ENCODE peak calls at places on chromosomes 11 and 22, in four cellular contexts. Q, W, X and P are unnamed samples.

GRCh38 chr11:103898065-103898464 is 138.4 kb upstream of the DDI1 start:
- DNase-seq in W (no peak), Q (no peak), X (no peak), P (no peak)

GRCh38 chr22:28674121-28674563 is 5.5 kb downstream of the TTC28 start:
- DNase-seq in Q (no peak), W (no peak), X (peak; percentile 74), P (no peak)

GRCh38 chr11:92211576-92212167 is 12.9 kb upstream of the FAT3 start:
- DNase-seq in W (peak; percentile 52), Q (no peak), X (peak; percentile 33), P (peak; percentile 79)

GRCh38 chr22:23376256-23376655 is 195.9 kb downstream of the BCR start:
- DNase-seq in W (peak; percentile 64), X (peak; percentile 6), Q (peak; percentile 55), P (no peak)

GRCh38 chr11:4727171-4727570 is 22.6 kb downstream of the MMP26 start:
- DNase-seq in Q (no peak), W (no peak), X (no peak), P (no peak)

GRCh38 chr11:61627831-61628753 is 47.2 kb upstream of the SYT7 start:
- DNase-seq in W (peak; percentile 87), X (peak; percentile 82), Q (peak; percentile 72), P (peak; percentile 86)

GRCh38 chr11:95680169-95680929 is 109.2 kb downstream of the FAM76B start:
- DNase-seq in Q (no peak), X (peak; percentile 86), W (no peak), P (no peak)

GRCh38 chr11:110908401-110909106 is 196.3 kb upstream of the ARHGAP20 start:
- DNase-seq in X (peak; percentile 69), Q (no peak), W (no peak), P (no peak)

GRCh38 chr11:27857588-27857987 is 157.3 kb upstream of the BDNF start:
- DNase-seq in X (no peak), W (no peak), Q (no peak), P (no peak)

GRCh38 chr22:25331050-25331449 is 111.6 kb downstream of the CRYBB2 start:
- DNase-seq in W (no peak), X (no peak), Q (no peak), P (no peak)

GRCh38 chr11:33412231-33412630 is 155.1 kb downstream of the HIPK3 start:
- DNase-seq in Q (no peak), X (no peak), W (no peak), P (no peak)

GRCh38 chr11:128463975-128464374 is 123.4 kb downstream of the ETS1 start:
- DNase-seq in W (no peak), Q (no peak), X (no peak), P (no peak)

GRCh38 chr22:27588273-27588672 is 213.3 kb downstream of the MN1 start:
- DNase-seq in Q (no peak), W (no peak), X (no peak), P (no peak)

GRCh38 chr11:67345949-67346819 is 7.2 kb downstream of the POLD4 start:
- DNase-seq in W (no peak), X (peak; percentile 71), Q (peak; percentile 66), P (peak; percentile 44)

GRCh38 chr11:78801161-78801884 is 226.7 kb upstream of the NARS2 start:
- DNase-seq in Q (peak; percentile 37), X (peak; percentile 91), W (no peak), P (no peak)

GRCh38 chr11:107740256-107740655 is 28.4 kb upstream of the SLN start:
- DNase-seq in W (no peak), X (no peak), Q (no peak), P (no peak)

GRCh38 chr11:31796523-31797226 is 14.4 kb downstream of the PAX6 start:
- DNase-seq in W (no peak), X (no peak), Q (no peak), P (peak; percentile 53)

GRCh38 chr22:27045103-27045940 is 387.9 kb downstream of the MIAT start:
- DNase-seq in Q (no peak), X (peak; percentile 45), W (no peak), P (no peak)

GRCh38 chr11:2664886-2665746 is 34.7 kb downstream of the KCNQ1OT1 start:
- DNase-seq in W (no peak), Q (no peak), X (no peak), P (no peak)

GRCh38 chr11:2775083-2775625 is 75.4 kb upstream of the KCNQ1OT1 start:
- DNase-seq in X (no peak), W (peak; percentile 5), Q (no peak), P (no peak)

GRCh38 chr22:46031066-46031465 is 54.1 kb upstream of the WNT7B start:
- DNase-seq in X (no peak), W (peak; percentile 6), Q (no peak), P (no peak)

GRCh38 chr22:24951942-24952836 is at the start of gene KIAA1671:
- DNase-seq in X (peak; percentile 81), W (peak; percentile 98), Q (peak; percentile 91), P (peak; percentile 99)

GRCh38 chr11:101030015-101030414 is 99.6 kb downstream of the PGR start:
- DNase-seq in W (no peak), Q (no peak), X (peak; percentile 4), P (no peak)

GRCh38 chr11:93073026-93073425 is 103.6 kb downstream of the MTNR1B start:
- DNase-seq in X (no peak), W (peak; percentile 23), Q (no peak), P (no peak)

GRCh38 chr11:120061036-120061760 is 76.7 kb downstream of the TRIM29 start:
- DNase-seq in W (no peak), X (peak; percentile 7), Q (no peak), P (peak; percentile 28)

GRCh38 chr11:14669958-14670357 is 26.4 kb downstream of the PDE3B start:
- DNase-seq in X (no peak), W (no peak), Q (no peak), P (no peak)

GRCh38 chr11:46210133-46210636 is 67.3 kb upstream of the CREB3L1 start:
- DNase-seq in Q (no peak), X (peak; percentile 89), W (no peak), P (no peak)

GRCh38 chr11:111978028-111978771 is 41.1 kb downstream of the DIXDC1 start:
- DNase-seq in Q (peak; percentile 37), W (peak; percentile 56), X (peak; percentile 81), P (peak; percentile 72)

GRCh38 chr11:68741536-68741935 is 9.8 kb downstream of the TESMIN start:
- DNase-seq in W (no peak), Q (no peak), X (no peak), P (no peak)

GRCh38 chr22:22486132-22486899 is 22.2 kb downstream of the ZNF280B start:
- DNase-seq in W (no peak), X (no peak), Q (no peak), P (no peak)

GRCh38 chr11:69704508-69705245 is 855 bp upstream of the FGF19 start:
- DNase-seq in W (peak; percentile 94), X (peak; percentile 28), Q (no peak), P (peak; percentile 95)

GRCh38 chr22:50603511-50604255 is 3.1 kb downstream of the MAPK8IP2 start:
- DNase-seq in Q (no peak), X (no peak), W (no peak), P (peak; percentile 39)

GRCh38 chr11:119676461-119677020 is 52.5 kb downstream of the NECTIN1 start:
- DNase-seq in X (peak; percentile 19), W (no peak), Q (no peak), P (no peak)

GRCh38 chr11:61707574-61707973 is 27.4 kb downstream of the DAGLA start:
- DNase-seq in X (no peak), W (no peak), Q (peak; percentile 88), P (no peak)

GRCh38 chr11:34837246-34837856 is 78.8 kb downstream of the APIP start:
- DNase-seq in Q (no peak), W (peak; percentile 22), X (no peak), P (no peak)

GRCh38 chr11:17894929-17895658 is 117.8 kb downstream of the SERGEF start:
- DNase-seq in X (peak; percentile 17), W (no peak), Q (no peak), P (no peak)

GRCh38 chr11:17892409-17892808 is 120.4 kb downstream of the SERGEF start:
- DNase-seq in Q (no peak), W (no peak), X (no peak), P (no peak)

GRCh38 chr11:17887779-17888178 is 125.1 kb downstream of the SERGEF start:
- DNase-seq in X (peak; percentile 15), W (peak; percentile 58), Q (no peak), P (peak; percentile 63)

DNA sequence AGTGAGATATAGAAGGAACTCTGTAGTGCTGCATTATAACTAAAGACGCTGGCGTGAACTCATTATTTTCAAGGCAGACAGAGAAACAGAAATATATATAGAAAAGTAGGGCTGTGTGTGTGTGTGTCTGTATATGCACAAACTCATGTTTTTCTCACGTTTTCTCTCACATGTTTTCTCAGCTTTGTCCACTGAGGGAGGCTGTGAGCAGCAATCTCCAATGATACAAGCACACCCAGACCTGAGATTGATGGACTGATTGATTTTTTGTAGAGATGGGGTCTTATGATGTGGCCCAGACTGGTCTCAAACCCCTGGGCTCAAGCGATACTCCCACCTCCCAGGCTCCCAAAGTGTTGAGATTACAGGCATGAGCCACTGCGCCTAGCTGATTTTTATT is 122.5 kb downstream of the SERGEF start:
- DNase-seq in X (no peak), W (no peak), Q (no peak), P (no peak)
- TF ChIP-seq CTCF in X (peak; percentile 6), W (no peak), Q (no peak), P (peak; percentile 23)

DNA sequence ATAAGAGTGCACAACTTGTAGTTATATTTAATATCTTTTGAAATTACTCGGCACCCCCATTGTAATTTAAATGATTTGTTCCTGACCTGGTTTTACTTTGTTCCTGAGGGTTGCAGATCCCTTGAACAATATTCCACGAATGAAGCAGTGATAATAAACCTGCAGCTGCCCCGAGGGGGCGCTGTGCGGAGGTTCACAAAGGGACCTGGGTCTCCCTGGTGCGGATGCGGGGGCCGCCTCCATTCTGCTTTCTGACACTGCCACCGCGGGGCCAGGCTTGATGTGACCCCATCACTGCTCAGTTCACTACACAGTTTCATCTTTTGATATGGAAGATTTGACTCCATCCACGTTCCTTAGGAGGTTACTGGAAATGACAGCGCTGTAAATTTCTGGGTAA is 62.9 kb upstream of the PRODH start:
- DNase-seq in W (peak; percentile 87), X (no peak), Q (no peak), P (peak; percentile 80)
- TF ChIP-seq CTCF in W (peak; percentile 86), X (peak; percentile 33), Q (no peak), P (peak; percentile 89)

GRCh38 chr22:17896552-17896951 is 122.3 kb upstream of the BID start:
- DNase-seq in Q (no peak), X (peak; percentile 27), W (peak; percentile 67), P (peak; percentile 69)
- TF ChIP-seq CTCF in Q (peak; percentile 44), X (peak; percentile 45), W (peak; percentile 44), P (peak; percentile 58)

DNA sequence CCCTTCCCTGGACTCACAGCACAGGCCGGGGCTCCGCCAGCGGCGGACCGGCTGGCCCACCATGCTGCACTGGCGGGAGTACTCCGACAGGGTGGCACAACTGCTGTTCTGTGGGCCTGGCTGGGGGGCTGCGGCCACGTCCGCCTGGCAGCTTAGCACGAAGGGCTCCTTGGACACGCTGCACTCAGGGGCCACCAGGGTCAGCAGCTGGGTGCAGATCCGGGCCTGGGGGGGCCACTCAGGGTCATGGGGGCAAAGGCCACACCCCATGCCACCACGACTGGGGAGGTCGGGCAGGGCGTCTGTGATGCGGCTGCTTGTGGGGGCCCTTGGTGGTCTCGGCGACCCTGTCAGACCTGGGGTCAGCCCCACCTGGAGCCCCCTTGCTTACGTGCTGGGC is 6.0 kb downstream of the MUC6 start:
- DNase-seq in X (no peak), W (no peak), Q (no peak), P (no peak)
- TF ChIP-seq CTCF in X (no peak), W (no peak), Q (no peak), P (no peak)